ENCODE peak calls at places on chromosomes 12 and 14, in six cellular contexts. D, G, U, B, P and J are unnamed samples.

GRCh38 chr12:51832708-51833107 is 15.8 kb downstream of the FIGNL2 start:
- DNase-seq in G (no peak), B (no peak), D (no peak), U (no peak), P (no peak), J (no peak)

GRCh38 chr14:85421166-85421877 is 108.6 kb upstream of the FLRT2 start:
- DNase-seq in G (no peak), U (peak; percentile 25), D (peak; percentile 5), P (no peak), B (peak; percentile 67), J (no peak)

GRCh38 chr14:52527052-52527451 is 25.3 kb downstream of the TXNDC16 start:
- DNase-seq in P (no peak), G (no peak), U (no peak), D (no peak), B (no peak), J (no peak)

GRCh38 chr12:114661245-114661644 is 22.7 kb downstream of the TBX3 start:
- DNase-seq in U (no peak), P (no peak), G (no peak), B (no peak), D (no peak), J (no peak)

GRCh38 chr14:89540830-89541470 is 123.9 kb upstream of the FOXN3 start:
- DNase-seq in P (no peak), G (no peak), B (no peak), D (no peak), U (peak; percentile 72), J (no peak)

GRCh38 chr14:92551066-92551841 is 37.7 kb downstream of the RIN3 start:
- DNase-seq in G (no peak), U (no peak), P (no peak), D (no peak), B (no peak), J (no peak)

GRCh38 chr14:55097894-55098560 is 31.0 kb upstream of the LGALS3 start:
- DNase-seq in D (no peak), U (peak; percentile 68), P (no peak), B (no peak), G (peak; percentile 71), J (no peak)

GRCh38 chr12:57086951-57087688 is 1.8 kb upstream of the NAB2 start:
- DNase-seq in G (peak; percentile 89), P (peak; percentile 78), B (peak; percentile 95), D (peak; percentile 74), U (peak; percentile 83), J (peak; percentile 92)

GRCh38 chr14:101359221-101360044 is 201.9 kb upstream of the DIO3 start:
- DNase-seq in D (no peak), U (no peak), P (no peak), B (peak; percentile 55), G (peak; percentile 47), J (peak; percentile 78)

GRCh38 chr12:31021181-31021580 is 52.5 kb upstream of the DDX11 start:
- DNase-seq in U (no peak), G (no peak), B (no peak), P (no peak), D (no peak), J (no peak)
- TF ChIP-seq CTCF in U (no peak), G (no peak), B (no peak), P (no peak), D (no peak), J (no peak)

DNA sequence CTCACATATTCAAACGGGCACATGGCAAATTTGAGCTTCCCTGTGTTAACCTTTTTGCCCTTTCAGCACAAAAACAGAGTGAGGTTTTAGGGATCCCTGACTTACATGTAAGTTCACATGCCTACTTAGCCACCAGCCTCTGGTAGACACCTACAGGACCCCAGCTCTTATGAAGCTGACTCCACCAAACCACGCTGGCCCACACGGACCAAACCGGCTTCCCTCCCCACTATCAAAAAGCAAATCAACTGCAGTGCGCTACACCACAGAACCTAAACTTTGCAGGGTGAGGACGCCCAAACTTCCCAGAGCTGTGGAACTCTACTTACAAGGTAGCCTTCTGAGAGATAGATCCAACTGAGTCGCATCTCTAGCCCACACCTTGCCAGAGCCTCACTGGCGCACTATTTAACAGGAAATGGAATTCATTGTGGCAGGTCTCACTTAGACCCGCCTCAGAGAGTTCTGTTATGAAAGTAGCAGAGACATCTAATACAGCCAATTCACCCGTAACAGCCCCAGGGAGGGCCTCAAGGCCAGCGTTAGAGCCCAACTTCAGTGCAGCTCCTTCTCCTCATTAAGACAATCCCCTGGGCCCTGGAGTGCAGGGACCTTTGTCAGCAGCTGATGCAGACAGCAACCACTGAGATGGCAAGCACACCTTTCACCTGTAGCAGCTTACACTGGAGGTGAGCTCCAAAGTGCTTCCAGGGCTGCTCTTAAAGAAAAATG is 49.2 kb downstream of the SH2B3 start:
- DNase-seq in U (no peak), D (no peak), P (no peak), G (no peak), B (no peak), J (peak; percentile 9)
- H3K36me3 ChIP-seq in U (peaks cover 34% of the 10 kb centered on the region), D (peaks cover 30% of the 10 kb centered on the region), P (peaks cover 69% of the 10 kb centered on the region), G (peaks cover 2% of the 10 kb centered on the region), B (no peaks in the 10 kb centered on the region), J (no peaks in the 10 kb centered on the region)

GRCh38 chr14:58666737-58667136 is 29.0 kb downstream of the DACT1 start:
- DNase-seq in P (no peak), D (no peak), B (no peak), G (no peak), U (no peak), J (no peak)
- H3K27ac ChIP-seq in P (no peak overlapping the region), D (no peak overlapping the region), B (no peak overlapping the region), G (no peak overlapping the region), U (no peak overlapping the region), J (no peak overlapping the region)

GRCh38 chr12:27733791-27734190 is 23.2 kb downstream of the MRPS35 start:
- DNase-seq in U (no peak), G (no peak), D (no peak), P (no peak), B (no peak), J (no peak)

GRCh38 chr12:27733052-27733656 is 22.5 kb downstream of the MRPS35 start:
- DNase-seq in G (peak; percentile 35), D (peak; percentile 36), U (peak; percentile 82), P (no peak), B (peak; percentile 45), J (peak; percentile 55)

GRCh38 chr12:27730097-27730588 is 19.5 kb downstream of the MRPS35 start:
- DNase-seq in D (no peak), G (no peak), B (no peak), U (no peak), P (no peak), J (no peak)

GRCh38 chr12:27732281-27732680 is 21.6 kb downstream of the MRPS35 start:
- DNase-seq in U (peak; percentile 51), D (no peak), B (peak; percentile 20), G (no peak), P (no peak), J (peak; percentile 49)
- TF ChIP-seq CTCF in U (peak; percentile 71), D (peak; percentile 45), B (peak; percentile 19), G (no peak), P (no peak), J (no peak)

DNA sequence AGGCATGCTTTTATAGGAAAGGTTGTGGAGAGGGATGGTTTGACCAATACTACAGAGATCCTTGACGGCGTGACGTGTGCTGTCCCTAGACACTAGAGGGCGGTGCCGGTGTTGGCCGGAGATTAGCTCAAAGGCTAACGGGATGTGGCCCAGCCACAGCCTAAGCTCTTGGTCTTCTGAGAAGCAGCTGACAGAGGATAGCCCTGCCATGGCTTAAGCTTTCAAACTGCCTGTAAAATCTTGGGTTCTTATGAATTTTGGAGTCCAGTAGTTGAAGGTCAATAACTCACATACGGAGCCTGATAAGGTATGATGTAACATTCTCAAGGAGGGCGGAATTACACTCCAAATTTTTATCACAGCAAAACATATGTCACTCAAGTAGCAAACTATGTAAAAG is 515.7 kb upstream of the ATXN7L3B start:
- DNase-seq in P (no peak), U (peak; percentile 84), B (peak; percentile 80), G (peak; percentile 9), D (peak; percentile 53), J (peak; percentile 84)
- H3K36me3 ChIP-seq in P (no peaks in the 10 kb centered on the region), U (no peaks in the 10 kb centered on the region), B (no peaks in the 10 kb centered on the region), G (no peaks in the 10 kb centered on the region), D (no peaks in the 10 kb centered on the region), J (no peaks in the 10 kb centered on the region)

GRCh38 chr14:102626530-102626929 is 34.1 kb downstream of the RCOR1 start:
- DNase-seq in U (no peak), B (no peak), D (no peak), P (no peak), G (no peak), J (no peak)
- H3K27ac ChIP-seq in U (no peak overlapping the region), B (no peak overlapping the region), D (no peak overlapping the region), P (no peak overlapping the region), G (no peak overlapping the region), J (no peak overlapping the region)

DNA sequence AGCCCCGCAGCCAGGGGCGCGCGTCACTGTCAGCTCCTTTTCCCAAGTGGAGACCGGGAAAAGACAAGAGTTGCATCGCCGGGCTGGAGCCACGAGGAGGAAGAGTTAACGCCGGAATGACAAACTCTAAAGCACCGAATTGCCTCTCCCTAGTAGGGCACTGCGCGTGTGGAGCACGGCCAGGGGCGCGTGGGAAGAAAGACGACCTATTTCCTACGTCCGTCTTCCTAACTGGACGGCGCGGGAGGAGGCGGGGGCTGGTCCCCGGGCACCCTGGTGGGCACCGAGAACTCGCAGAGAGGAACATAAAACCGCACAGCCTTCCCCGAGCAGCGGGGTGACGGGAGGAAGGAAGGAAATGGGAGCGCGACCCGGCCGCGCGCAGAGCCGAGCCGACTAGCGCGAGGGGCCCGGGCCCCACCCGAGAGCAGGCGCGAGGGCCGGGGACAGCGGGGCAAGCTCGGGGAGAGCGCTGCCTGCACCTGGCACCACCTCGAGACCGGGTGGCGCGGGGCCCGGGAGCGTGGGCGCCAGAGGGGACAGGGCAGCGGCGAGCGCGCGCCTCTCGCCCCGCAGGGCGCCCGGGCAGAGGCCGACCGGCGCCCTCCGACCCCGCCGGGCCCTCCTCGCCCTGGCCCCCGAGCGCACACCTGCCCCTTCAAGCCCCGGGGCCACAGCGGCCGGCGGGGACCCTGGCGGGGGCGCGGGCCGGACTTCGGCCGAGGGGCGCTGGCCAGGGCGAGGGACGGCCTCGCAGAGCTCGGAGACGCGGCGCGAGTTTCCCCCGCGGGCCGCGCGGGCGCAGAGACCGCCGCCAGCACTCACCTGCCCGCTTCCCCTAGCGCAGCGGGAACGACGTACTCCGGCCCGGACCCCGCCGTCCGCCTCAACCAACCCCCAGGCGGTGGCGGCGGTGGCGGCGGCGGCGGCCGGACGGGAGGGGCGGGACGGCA is 480 bp downstream of the SETD3 start:
- DNase-seq in P (peak; percentile 10), G (peak; percentile 63), D (no peak), U (peak; percentile 54), B (peak; percentile 75), J (peak; percentile 63)
- TF ChIP-seq CTCF in P (no peak), G (peak; percentile 34), D (no peak), U (no peak), B (peak; percentile 24), J (peak; percentile 24)